ENCODE peak calls at places on chromosome 17, in four cellular contexts. U is GM23338, L is lung microvascular endothelial cell, B is globus pallidus. W is an unnamed sample.
A peak's percentile ranks its signal among the peaks of the same experiment; 100 is the strongest.

GRCh38 chr17:68820476-68820824 is 134.7 kb downstream of the ABCA8 start:
- DNase-seq in U (no peak), L (no peak), B (no peak), W (no peak)

GRCh38 chr17:1227917-1228751 is 42.1 kb upstream of the BHLHA9 start:
- DNase-seq in U (peak; percentile 58), L (no peak), B (no peak), W (no peak)

GRCh38 chr17:82065193-82065637 is 389 bp downstream of the DUS1L start:
- DNase-seq in U (peak; percentile 20), L (peak; percentile 56), B (no peak), W (no peak)

GRCh38 chr17:81385320-81386111 is 9.7 kb upstream of the BAHCC1 start:
- DNase-seq in U (no peak), L (no peak), B (peak; percentile 99), W (no peak)

GRCh38 chr17:19663097-19663496 is 14.5 kb downstream of the ALDH3A2 start:
- DNase-seq in U (no peak), L (no peak), B (no peak), W (no peak)

GRCh38 chr17:14813649-14814048 is 451.5 kb downstream of the PMP22 start:
- DNase-seq in U (peak; percentile 95), L (no peak), B (peak; percentile 13), W (no peak)

GRCh38 chr17:77212833-77213777 is 72.3 kb downstream of the SEC14L1 start:
- DNase-seq in U (no peak), L (no peak), B (no peak), W (no peak)

GRCh38 chr17:21419299-21420239 is 43.4 kb downstream of the KCNJ12 start:
- DNase-seq in U (no peak), L (no peak), B (no peak), W (no peak)

GRCh38 chr17:33019161-33019560 is 27.5 kb downstream of the SPACA3 start:
- DNase-seq in U (no peak), L (no peak), B (no peak), W (no peak)

GRCh38 chr17:74006366-74006765 is 197.1 kb upstream of the RPL38 start:
- DNase-seq in U (no peak), L (no peak), B (no peak), W (no peak)

GRCh38 chr17:82935944-82936767 is 96.3 kb upstream of the ZNF750 start:
- DNase-seq in U (no peak), L (no peak), B (no peak), W (no peak)

GRCh38 chr17:40490289-40490853 is 11.1 kb downstream of the TNS4 start:
- DNase-seq in U (peak; percentile 70), L (no peak), B (peak; percentile 88), W (no peak)

GRCh38 chr17:37100231-37100630 is 151.5 kb downstream of the AATF start:
- DNase-seq in U (no peak), L (no peak), B (no peak), W (no peak)

GRCh38 chr17:70796757-70797156 is 627.4 kb downstream of the KCNJ2 start:
- DNase-seq in U (no peak), L (no peak), B (no peak), W (no peak)